ENCODE peak calls at places on chromosomes 12 and 14, in seven cellular contexts. Z, G, E, R, Q, N and I are unnamed samples. For H3K4me1, the result is how much of the 10 kb centered on the place peaks cover.

GRCh38 chr12:22746720-22747119 is 121.7 kb downstream of the ETNK1 start:
- DNase-seq in Z (no peak), G (no peak), E (no peak), R (no peak), Q (no peak), N (no peak), I (no peak)

GRCh38 chr12:61750604-61751003 is 509.6 kb upstream of the USP15 start:
- DNase-seq in Z (no peak), G (no peak), E (no peak), R (no peak), Q (no peak), N (no peak), I (no peak)

GRCh38 chr12:69816082-69816481 is 8.9 kb upstream of the MYRFL start:
- DNase-seq in Z (no peak), G (no peak), E (no peak), R (no peak), Q (no peak), N (no peak), I (no peak)

GRCh38 chr14:71290960-71291466 is 383.8 kb downstream of the PCNX1 start:
- DNase-seq in Z (no peak), G (no peak), E (no peak), R (no peak), Q (no peak), N (no peak), I (no peak)

GRCh38 chr14:99706121-99706900 is 22.2 kb downstream of the CYP46A1 start:
- DNase-seq in Z (no peak), G (no peak), E (no peak), R (no peak), Q (no peak), N (no peak), I (no peak)

GRCh38 chr14:95153866-95154265 is 3.5 kb downstream of the DICER1 start:
- DNase-seq in Z (no peak), G (no peak), E (no peak), R (no peak), Q (no peak), N (no peak), I (no peak)

GRCh38 chr12:19220861-19221466 is 91.4 kb downstream of the PLEKHA5 start:
- DNase-seq in Z (no peak), G (no peak), E (no peak), R (no peak), Q (no peak), N (no peak), I (no peak)

GRCh38 chr12:46891306-46891705 is 65.5 kb upstream of the SLC38A4 start:
- DNase-seq in Z (peak), G (no peak), E (no peak), R (no peak), Q (no peak), N (no peak), I (no peak)

GRCh38 chr14:104975481-104976197 is 2.5 kb downstream of the AHNAK2 start:
- DNase-seq in Z (no peak), G (peak), E (no peak), R (no peak), Q (no peak), N (peak), I (no peak)

GRCh38 chr12:52561880-52562449 is 9.0 kb upstream of the KRT71 start:
- DNase-seq in Z (no peak), G (no peak), E (no peak), R (no peak), Q (no peak), N (no peak), I (no peak)

GRCh38 chr12:24617471-24617870 is 331.4 kb downstream of the BCAT1 start:
- DNase-seq in Z (no peak), G (no peak), E (no peak), R (no peak), Q (no peak), N (no peak), I (no peak)

GRCh38 chr12:64801381-64801780 is 23.1 kb upstream of the TBC1D30 start:
- DNase-seq in Z (no peak), G (no peak), E (no peak), R (no peak), Q (no peak), N (no peak), I (no peak)

GRCh38 chr12:119668315-119668651 is 350 bp downstream of the PRKAB1 start:
- DNase-seq in Z (no peak), G (no peak), E (no peak), R (no peak), Q (no peak), N (no peak), I (no peak)

GRCh38 chr12:114949081-114949480 is 265.1 kb upstream of the TBX3 start:
- DNase-seq in Z (no peak), G (no peak), E (no peak), R (no peak), Q (no peak), N (no peak), I (no peak)

GRCh38 chr12:65205886-65206285 is 36.5 kb downstream of the LEMD3 start:
- DNase-seq in Z (no peak), G (no peak), E (no peak), R (no peak), Q (no peak), N (no peak), I (no peak)

GRCh38 chr12:122982963-122983788 is 2.7 kb downstream of the ARL6IP4 start:
- DNase-seq in Z (no peak), G (no peak), E (no peak), R (no peak), Q (no peak), N (no peak), I (no peak)

GRCh38 chr12:40015360-40015759 is 90.5 kb downstream of the SLC2A13 start:
- DNase-seq in Z (no peak), G (no peak), E (no peak), R (no peak), Q (no peak), N (no peak), I (no peak)

GRCh38 chr14:61525293-61526011 is 169.9 kb upstream of the HIF1A start:
- DNase-seq in Z (peak), G (peak), E (peak), R (no peak), Q (peak), N (peak), I (peak)

GRCh38 chr14:95265106-95266094 is 54.3 kb downstream of the CLMN start:
- DNase-seq in Z (peak), G (no peak), E (no peak), R (no peak), Q (no peak), N (no peak), I (no peak)

GRCh38 chr14:74038015-74038859 is 19.1 kb downstream of the BBOF1 start:
- DNase-seq in Z (no peak), G (no peak), E (no peak), R (peak), Q (no peak), N (no peak), I (no peak)

GRCh38 chr14:69953266-69953905 is 74.2 kb downstream of the SMOC1 start:
- DNase-seq in Z (peak), G (no peak), E (no peak), R (no peak), Q (no peak), N (no peak), I (no peak)

GRCh38 chr12:123388218-123388947 is 4.5 kb downstream of the KMT5A start:
- DNase-seq in Z (peak), G (peak), E (peak), R (peak), Q (peak), N (peak), I (peak)

GRCh38 chr12:4214912-4215861 is 58.4 kb upstream of the CCND2 start:
- DNase-seq in Z (peak), G (peak), E (peak), R (no peak), Q (no peak), N (peak), I (no peak)

GRCh38 chr12:82688035-82688501 is 1.4 kb downstream of the TMTC2 start:
- DNase-seq in Z (no peak), G (no peak), E (no peak), R (no peak), Q (no peak), N (no peak), I (no peak)

GRCh38 chr12:26077915-26078314 is 46.9 kb downstream of the BHLHE41 start:
- DNase-seq in Z (no peak), G (no peak), E (no peak), R (no peak), Q (no peak), N (no peak), I (no peak)

GRCh38 chr14:74616507-74616906 is 4.5 kb upstream of the LTBP2 start:
- DNase-seq in Z (no peak), G (no peak), E (no peak), R (no peak), Q (no peak), N (no peak), I (no peak)

GRCh38 chr14:100790785-100791667 is 34.9 kb upstream of the MEG3 start:
- DNase-seq in Z (no peak), G (no peak), E (no peak), R (no peak), Q (no peak), N (no peak), I (no peak)

GRCh38 chr14:33201116-33201515 is 262.4 kb downstream of the NPAS3 start:
- DNase-seq in Z (no peak), G (no peak), E (no peak), R (no peak), Q (no peak), N (no peak), I (no peak)

GRCh38 chr12:124493809-124494750 is 73.3 kb downstream of the NCOR2 start:
- DNase-seq in Z (no peak), G (no peak), E (no peak), R (no peak), Q (no peak), N (no peak), I (no peak)

GRCh38 chr12:82047480-82047879 is 288.3 kb upstream of the PPFIA2 start:
- DNase-seq in Z (no peak), G (no peak), E (no peak), R (no peak), Q (no peak), N (no peak), I (no peak)

GRCh38 chr14:100708349-100709217 is 18.1 kb upstream of the DLK1 start:
- DNase-seq in Z (no peak), G (peak), E (no peak), R (no peak), Q (no peak), N (no peak), I (peak)

GRCh38 chr12:121795029-121795977 is 1.8 kb upstream of the RHOF start:
- DNase-seq in Z (peak), G (peak), E (peak), R (peak), Q (peak), N (peak), I (peak)

GRCh38 chr12:79331870-79332269 is 358.9 kb downstream of the PAWR start:
- DNase-seq in Z (no peak), G (no peak), E (no peak), R (no peak), Q (no peak), N (no peak), I (no peak)

GRCh38 chr14:71716371-71716770 is 215.9 kb upstream of the RGS6 start:
- DNase-seq in Z (no peak), G (no peak), E (no peak), R (no peak), Q (no peak), N (no peak), I (no peak)

GRCh38 chr14:69464379-69464778 is 20.1 kb upstream of the PLEKHD1 start:
- DNase-seq in Z (no peak), G (no peak), E (no peak), R (no peak), Q (no peak), N (no peak), I (no peak)

GRCh38 chr12:19239616-19240234 is 110.2 kb downstream of the PLEKHA5 start:
- DNase-seq in Z (no peak), G (no peak), E (no peak), R (no peak), Q (no peak), N (no peak), I (no peak)

GRCh38 chr14:21910260-21910659 is 236.6 kb upstream of the OR4E1 start:
- DNase-seq in Z (no peak), G (no peak), E (no peak), R (no peak), Q (no peak), N (no peak), I (no peak)

GRCh38 chr14:21913759-21914158 is 240.1 kb upstream of the OR4E1 start:
- DNase-seq in Z (no peak), G (peak), E (peak), R (peak), Q (peak), N (no peak), I (no peak)

GRCh38 chr14:21917699-21918436 is 244.2 kb upstream of the OR4E1 start:
- DNase-seq in Z (no peak), G (no peak), E (peak), R (peak), Q (peak), N (no peak), I (no peak)

GRCh38 chr14:21911877-21912276 is 238.3 kb upstream of the OR4E1 start:
- DNase-seq in Z (no peak), G (no peak), E (no peak), R (no peak), Q (no peak), N (no peak), I (no peak)

DNA sequence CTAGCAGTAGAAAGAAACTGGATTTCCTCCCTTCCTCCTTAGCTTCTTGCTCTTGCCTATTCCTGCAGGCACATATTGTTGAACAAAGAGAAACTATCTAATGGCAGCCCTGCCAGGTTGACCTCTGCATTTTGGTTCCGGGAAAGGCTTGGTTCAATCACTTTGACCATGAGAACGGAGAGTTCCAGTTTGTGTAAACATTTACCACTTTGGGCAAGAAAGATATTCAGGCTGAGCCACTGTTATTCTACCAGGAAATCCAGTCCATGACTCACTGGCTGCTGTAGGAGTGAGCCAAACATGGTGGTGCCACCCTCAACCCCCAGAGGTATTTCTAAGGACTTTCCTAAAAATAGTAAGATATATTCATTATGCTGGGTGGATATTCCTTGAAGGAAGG is 242.2 kb upstream of the OR4E1 start:
- DNase-seq in Z (no peak), G (no peak), E (no peak), R (no peak), Q (no peak), N (no peak), I (no peak)
- H3K4me1 ChIP-seq in Z (under half), G (under half), E (under half), R (under half), Q (under half), N (under half), I (under half)

GRCh38 chr12:84661732-84662326 is 250.8 kb downstream of the SLC6A15 start:
- DNase-seq in Z (no peak), G (no peak), E (no peak), R (no peak), Q (no peak), N (no peak), I (no peak)

GRCh38 chr12:84658877-84659276 is 253.7 kb downstream of the SLC6A15 start:
- DNase-seq in Z (no peak), G (no peak), E (no peak), R (no peak), Q (no peak), N (no peak), I (no peak)

GRCh38 chr12:84656705-84657104 is 255.9 kb downstream of the SLC6A15 start:
- DNase-seq in Z (no peak), G (no peak), E (no peak), R (no peak), Q (no peak), N (no peak), I (no peak)

DNA sequence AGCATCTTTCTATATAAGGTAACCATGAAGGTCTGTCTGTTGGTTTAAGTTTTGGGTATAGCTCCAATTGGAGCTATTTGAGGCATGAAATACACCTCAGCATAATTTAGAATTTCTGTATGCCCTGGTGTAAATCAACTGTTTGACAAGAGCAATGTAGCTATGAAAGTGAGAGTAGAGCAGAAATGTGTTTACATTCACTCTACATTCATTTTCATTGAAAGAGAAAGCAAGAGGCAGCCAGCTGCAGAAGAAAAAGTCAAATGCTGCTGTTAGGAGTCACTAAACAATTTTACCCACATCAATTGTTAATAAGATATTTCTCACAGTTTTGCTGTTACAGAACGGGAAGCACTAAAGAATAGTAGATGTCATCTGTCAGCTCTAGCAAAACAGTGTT is 252.5 kb downstream of the SLC6A15 start:
- DNase-seq in Z (no peak), G (no peak), E (no peak), R (no peak), Q (no peak), N (no peak), I (no peak)
- H3K4me1 ChIP-seq in Z (under half), G (under half), E (under half), R (under half), Q (under half), N (under half), I (under half)

GRCh38 chr12:129201029-129201428 is 347.8 kb downstream of the GLT1D1 start:
- DNase-seq in Z (no peak), G (no peak), E (no peak), R (no peak), Q (no peak), N (no peak), I (no peak)

GRCh38 chr12:129193263-129193871 is 340.1 kb downstream of the GLT1D1 start:
- DNase-seq in Z (no peak), G (no peak), E (no peak), R (no peak), Q (no peak), N (no peak), I (no peak)

GRCh38 chr12:129195081-129195480 is 341.8 kb downstream of the GLT1D1 start:
- DNase-seq in Z (no peak), G (no peak), E (no peak), R (no peak), Q (no peak), N (no peak), I (no peak)

GRCh38 chr12:129200576-129200975 is 347.3 kb downstream of the GLT1D1 start:
- DNase-seq in Z (no peak), G (no peak), E (no peak), R (no peak), Q (no peak), N (peak), I (no peak)

DNA sequence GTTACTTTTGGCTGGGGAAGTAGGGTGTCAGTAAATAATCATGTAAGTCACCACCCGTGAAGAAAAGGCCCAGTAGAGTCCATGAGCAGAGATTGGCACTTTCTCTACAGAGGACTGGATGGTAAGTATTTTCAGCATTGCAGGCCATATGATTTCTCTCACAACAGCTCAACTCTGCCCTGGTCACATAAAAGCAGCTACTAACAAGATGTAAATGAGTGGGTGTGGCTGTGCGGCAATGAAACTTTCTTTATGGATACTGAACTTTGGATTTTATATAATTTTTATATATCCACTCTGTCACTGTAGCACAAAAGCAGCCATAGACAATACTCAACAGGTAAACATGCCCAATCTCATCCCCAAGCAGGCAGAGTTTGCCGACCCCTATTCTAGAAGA is 343.6 kb downstream of the GLT1D1 start:
- DNase-seq in Z (no peak), G (no peak), E (no peak), R (no peak), Q (no peak), N (no peak), I (no peak)
- H3K4me1 ChIP-seq in Z (under half), G (under half), E (under half), R (under half), Q (under half), N (under half), I (under half)

GRCh38 chr12:11757531-11757930 is 108.1 kb downstream of the ETV6 start:
- DNase-seq in Z (no peak), G (no peak), E (no peak), R (no peak), Q (no peak), N (no peak), I (no peak)
- H3K4me1 ChIP-seq in Z (under half), G (under half), E (under half), R (under half), Q (under half), N (under half), I (under half)

GRCh38 chr14:37035401-37035800 is 137.0 kb downstream of the SLC25A21 start:
- DNase-seq in Z (no peak), G (no peak), E (no peak), R (no peak), Q (no peak), N (no peak), I (no peak)
- H3K4me1 ChIP-seq in Z (under half), G (under half), E (under half), R (under half), Q (under half), N (under half), I (under half)

GRCh38 chr12:109764123-109764522 is 50.5 kb downstream of the FAM222A start:
- DNase-seq in Z (no peak), G (peak), E (no peak), R (no peak), Q (no peak), N (no peak), I (no peak)

GRCh38 chr12:109764776-109765492 is 51.3 kb downstream of the FAM222A start:
- DNase-seq in Z (no peak), G (peak), E (no peak), R (no peak), Q (no peak), N (peak), I (peak)

GRCh38 chr12:109762071-109762672 is 48.5 kb downstream of the FAM222A start:
- DNase-seq in Z (no peak), G (peak), E (no peak), R (no peak), Q (no peak), N (no peak), I (no peak)

GRCh38 chr12:109762673-109763191 is 49.1 kb downstream of the FAM222A start:
- DNase-seq in Z (no peak), G (no peak), E (no peak), R (no peak), Q (no peak), N (no peak), I (no peak)

DNA sequence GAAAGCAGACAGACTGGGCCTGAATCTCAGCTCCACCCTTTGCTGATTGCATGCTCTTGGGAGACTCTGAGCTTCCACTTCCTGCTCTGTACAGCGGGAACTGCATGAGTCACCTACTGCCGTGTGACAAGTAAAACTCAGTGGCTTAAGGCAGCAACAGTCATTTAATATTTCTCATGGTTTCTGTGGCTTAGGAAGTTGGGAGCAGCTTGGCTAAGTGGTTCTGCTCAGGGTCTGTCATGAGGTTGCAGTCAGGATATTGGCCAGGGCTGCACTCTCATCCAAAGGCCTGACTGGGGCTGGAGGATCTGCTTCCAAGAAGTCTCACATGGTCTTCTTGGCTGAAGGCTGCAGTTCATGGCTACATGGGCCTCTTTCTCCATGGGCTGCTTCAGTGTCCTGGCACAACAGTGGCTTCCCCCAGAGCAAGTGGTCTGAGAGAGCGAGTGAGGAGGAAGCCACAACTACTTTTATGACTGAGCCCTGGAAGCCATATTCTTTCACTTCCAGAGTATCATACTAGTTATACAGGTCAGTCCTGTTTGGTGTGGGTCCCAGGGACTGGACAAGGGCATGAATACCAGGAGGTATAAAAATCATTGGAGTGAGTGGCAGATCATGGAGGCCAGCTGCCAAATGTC is 49.7 kb downstream of the FAM222A start:
- DNase-seq in Z (no peak), G (peak), E (no peak), R (no peak), Q (no peak), N (no peak), I (no peak)
- H3K4me1 ChIP-seq in Z (under half), G (under half), E (under half), R (under half), Q (under half), N (under half), I (under half)